ENCODE peak calls at places on chromosomes 1 and 21, in eight cellular contexts. One of them, this sample, is unnamed.

GRCh38 chr1:53638641-53639035 is 100.3 kb downstream of the GLIS1 start:
- DNase-seq in cardiac fibroblast: no peak
- DNase-seq in AG09309: no peak
- DNase-seq in tibial artery: peak; percentile 16
- DNase-seq in neural progenitor cell: no peak
- DNase-seq in left lung: no peak
- DNase-seq in GM23338: no peak
- DNase-seq in MM.1S: no peak
- DNase-seq in this sample: no peak

GRCh38 chr1:33299461-33300155 is 21.3 kb downstream of the A3GALT2 start:
- DNase-seq in cardiac fibroblast: no peak
- DNase-seq in AG09309: no peak
- DNase-seq in tibial artery: peak; percentile 18
- DNase-seq in neural progenitor cell: no peak
- DNase-seq in left lung: no peak
- DNase-seq in GM23338: no peak
- DNase-seq in MM.1S: no peak
- DNase-seq in this sample: no peak

GRCh38 chr21:32682696-32683474 is 44.9 kb downstream of the SYNJ1 start:
- DNase-seq in cardiac fibroblast: no peak
- DNase-seq in AG09309: no peak
- DNase-seq in tibial artery: no peak
- DNase-seq in neural progenitor cell: no peak
- DNase-seq in left lung: no peak
- DNase-seq in GM23338: no peak
- DNase-seq in MM.1S: no peak
- DNase-seq in this sample: no peak

GRCh38 chr1:48109390-48110009 is 112.3 kb upstream of the TRABD2B start:
- DNase-seq in cardiac fibroblast: peak; percentile 79
- DNase-seq in AG09309: peak; percentile 34
- DNase-seq in tibial artery: no peak
- DNase-seq in neural progenitor cell: peak; percentile 75
- DNase-seq in left lung: no peak
- DNase-seq in GM23338: peak; percentile 82
- DNase-seq in MM.1S: peak; percentile 43
- DNase-seq in this sample: peak; percentile 74

GRCh38 chr21:18228060-18228739 is 16.4 kb upstream of the CHODL start:
- DNase-seq in cardiac fibroblast: no peak
- DNase-seq in AG09309: no peak
- DNase-seq in tibial artery: no peak
- DNase-seq in neural progenitor cell: no peak
- DNase-seq in left lung: no peak
- DNase-seq in GM23338: no peak
- DNase-seq in MM.1S: no peak
- DNase-seq in this sample: no peak

GRCh38 chr1:59057211-59057694 is 239.6 kb upstream of the FGGY start:
- DNase-seq in cardiac fibroblast: peak; percentile 98
- DNase-seq in AG09309: peak; percentile 95
- DNase-seq in tibial artery: peak; percentile 86
- DNase-seq in neural progenitor cell: peak; percentile 45
- DNase-seq in left lung: peak; percentile 76
- DNase-seq in GM23338: peak; percentile 27
- DNase-seq in MM.1S: no peak
- DNase-seq in this sample: peak; percentile 77

GRCh38 chr1:205598841-205599666 is 32.8 kb downstream of the ELK4 start:
- DNase-seq in cardiac fibroblast: peak; percentile 83
- DNase-seq in AG09309: peak; percentile 18
- DNase-seq in tibial artery: peak; percentile 55
- DNase-seq in neural progenitor cell: no peak
- DNase-seq in left lung: no peak
- DNase-seq in GM23338: no peak
- DNase-seq in MM.1S: no peak
- DNase-seq in this sample: no peak

GRCh38 chr1:178885869-178886268 is 15.0 kb upstream of the ANGPTL1 start:
- DNase-seq in cardiac fibroblast: no peak
- DNase-seq in AG09309: no peak
- DNase-seq in tibial artery: no peak
- DNase-seq in neural progenitor cell: no peak
- DNase-seq in left lung: no peak
- DNase-seq in GM23338: no peak
- DNase-seq in MM.1S: no peak
- DNase-seq in this sample: no peak

GRCh38 chr1:176802316-176802715 is 339.3 kb downstream of the PAPPA2 start:
- DNase-seq in cardiac fibroblast: no peak
- DNase-seq in AG09309: no peak
- DNase-seq in tibial artery: no peak
- DNase-seq in neural progenitor cell: no peak
- DNase-seq in left lung: no peak
- DNase-seq in GM23338: no peak
- DNase-seq in MM.1S: no peak
- DNase-seq in this sample: no peak

GRCh38 chr1:107739183-107739582 is 225.8 kb downstream of the VAV3 start:
- DNase-seq in cardiac fibroblast: no peak
- DNase-seq in AG09309: no peak
- DNase-seq in tibial artery: peak; percentile 20
- DNase-seq in neural progenitor cell: no peak
- DNase-seq in left lung: no peak
- DNase-seq in GM23338: no peak
- DNase-seq in MM.1S: no peak
- DNase-seq in this sample: no peak

GRCh38 chr1:58773406-58773840 is 10.4 kb downstream of the JUN start:
- DNase-seq in cardiac fibroblast: peak; percentile 95
- DNase-seq in AG09309: no peak
- DNase-seq in tibial artery: peak; percentile 81
- DNase-seq in neural progenitor cell: peak; percentile 21
- DNase-seq in left lung: no peak
- DNase-seq in GM23338: no peak
- DNase-seq in MM.1S: peak; percentile 88
- DNase-seq in this sample: peak; percentile 53

GRCh38 chr1:158799689-158800088 is 18.7 kb upstream of the OR6N2 start:
- DNase-seq in cardiac fibroblast: no peak
- DNase-seq in AG09309: no peak
- DNase-seq in tibial artery: no peak
- DNase-seq in neural progenitor cell: no peak
- DNase-seq in left lung: no peak
- DNase-seq in GM23338: no peak
- DNase-seq in MM.1S: no peak
- DNase-seq in this sample: no peak

GRCh38 chr1:156464825-156465452 is 35.6 kb downstream of the MEF2D start:
- DNase-seq in cardiac fibroblast: peak; percentile 76
- DNase-seq in AG09309: no peak
- DNase-seq in tibial artery: no peak
- DNase-seq in neural progenitor cell: no peak
- DNase-seq in left lung: no peak
- DNase-seq in GM23338: no peak
- DNase-seq in MM.1S: no peak
- DNase-seq in this sample: peak; percentile 65

GRCh38 chr1:197356723-197357533 is 88.9 kb downstream of the CRB1 start:
- DNase-seq in cardiac fibroblast: peak; percentile 71
- DNase-seq in AG09309: peak; percentile 21
- DNase-seq in tibial artery: no peak
- DNase-seq in neural progenitor cell: peak; percentile 66
- DNase-seq in left lung: no peak
- DNase-seq in GM23338: peak; percentile 72
- DNase-seq in MM.1S: peak; percentile 44
- DNase-seq in this sample: peak; percentile 76

GRCh38 chr1:31203215-31203614 is 36.5 kb downstream of the NKAIN1 start:
- DNase-seq in cardiac fibroblast: peak; percentile 55
- DNase-seq in AG09309: no peak
- DNase-seq in tibial artery: no peak
- DNase-seq in neural progenitor cell: no peak
- DNase-seq in left lung: no peak
- DNase-seq in GM23338: no peak
- DNase-seq in MM.1S: no peak
- DNase-seq in this sample: no peak

GRCh38 chr1:53395671-53396215 is 63.5 kb upstream of the DMRTB1 start:
- DNase-seq in cardiac fibroblast: no peak
- DNase-seq in AG09309: no peak
- DNase-seq in tibial artery: no peak
- DNase-seq in neural progenitor cell: no peak
- DNase-seq in left lung: no peak
- DNase-seq in GM23338: no peak
- DNase-seq in MM.1S: no peak
- DNase-seq in this sample: no peak

GRCh38 chr1:147083919-147084272 is 88.4 kb downstream of the PRKAB2 start:
- DNase-seq in cardiac fibroblast: no peak
- DNase-seq in AG09309: no peak
- DNase-seq in tibial artery: no peak
- DNase-seq in neural progenitor cell: no peak
- DNase-seq in left lung: no peak
- DNase-seq in GM23338: peak; percentile 56
- DNase-seq in MM.1S: no peak
- DNase-seq in this sample: no peak

GRCh38 chr1:162943627-162944026 is 82.7 kb upstream of the CCDC190 start:
- DNase-seq in cardiac fibroblast: peak; percentile 14
- DNase-seq in AG09309: no peak
- DNase-seq in tibial artery: no peak
- DNase-seq in neural progenitor cell: no peak
- DNase-seq in left lung: no peak
- DNase-seq in GM23338: no peak
- DNase-seq in MM.1S: no peak
- DNase-seq in this sample: peak; percentile 34

GRCh38 chr1:170675825-170676224 is 11.9 kb downstream of the PRRX1 start:
- DNase-seq in cardiac fibroblast: no peak
- DNase-seq in AG09309: no peak
- DNase-seq in tibial artery: no peak
- DNase-seq in neural progenitor cell: no peak
- DNase-seq in left lung: no peak
- DNase-seq in GM23338: no peak
- DNase-seq in MM.1S: no peak
- DNase-seq in this sample: no peak

GRCh38 chr21:45203983-45204382 is 83.7 kb downstream of the POFUT2 start:
- DNase-seq in cardiac fibroblast: no peak
- DNase-seq in AG09309: no peak
- DNase-seq in tibial artery: no peak
- DNase-seq in neural progenitor cell: no peak
- DNase-seq in left lung: no peak
- DNase-seq in GM23338: no peak
- DNase-seq in MM.1S: no peak
- DNase-seq in this sample: no peak

GRCh38 chr1:226661965-226662364 is 77.1 kb downstream of the ITPKB start:
- DNase-seq in cardiac fibroblast: no peak
- DNase-seq in AG09309: no peak
- DNase-seq in tibial artery: peak; percentile 50
- DNase-seq in neural progenitor cell: no peak
- DNase-seq in left lung: no peak
- DNase-seq in GM23338: no peak
- DNase-seq in MM.1S: no peak
- DNase-seq in this sample: no peak
- TF ChIP-seq CTCF in cardiac fibroblast: no peak
- TF ChIP-seq CTCF in AG09309: no peak
- TF ChIP-seq CTCF in tibial artery: no peak
- TF ChIP-seq CTCF in neural progenitor cell: no peak
- TF ChIP-seq CTCF in left lung: no peak
- TF ChIP-seq CTCF in GM23338: no peak
- TF ChIP-seq CTCF in MM.1S: peak; percentile 20
- TF ChIP-seq CTCF in this sample: no peak

GRCh38 chr1:73674945-73675561 is 522.9 kb downstream of the LRRIQ3 start:
- DNase-seq in cardiac fibroblast: peak; percentile 16
- DNase-seq in AG09309: no peak
- DNase-seq in tibial artery: no peak
- DNase-seq in neural progenitor cell: peak; percentile 17
- DNase-seq in left lung: no peak
- DNase-seq in GM23338: peak; percentile 60
- DNase-seq in MM.1S: peak; percentile 11
- DNase-seq in this sample: peak; percentile 34
- TF ChIP-seq CTCF in cardiac fibroblast: peak; percentile 44
- TF ChIP-seq CTCF in AG09309: peak; percentile 43
- TF ChIP-seq CTCF in tibial artery: peak; percentile 40
- TF ChIP-seq CTCF in neural progenitor cell: peak; percentile 69
- TF ChIP-seq CTCF in left lung: peak; percentile 46
- TF ChIP-seq CTCF in GM23338: peak; percentile 69
- TF ChIP-seq CTCF in MM.1S: peak; percentile 58
- TF ChIP-seq CTCF in this sample: peak; percentile 55

DNA sequence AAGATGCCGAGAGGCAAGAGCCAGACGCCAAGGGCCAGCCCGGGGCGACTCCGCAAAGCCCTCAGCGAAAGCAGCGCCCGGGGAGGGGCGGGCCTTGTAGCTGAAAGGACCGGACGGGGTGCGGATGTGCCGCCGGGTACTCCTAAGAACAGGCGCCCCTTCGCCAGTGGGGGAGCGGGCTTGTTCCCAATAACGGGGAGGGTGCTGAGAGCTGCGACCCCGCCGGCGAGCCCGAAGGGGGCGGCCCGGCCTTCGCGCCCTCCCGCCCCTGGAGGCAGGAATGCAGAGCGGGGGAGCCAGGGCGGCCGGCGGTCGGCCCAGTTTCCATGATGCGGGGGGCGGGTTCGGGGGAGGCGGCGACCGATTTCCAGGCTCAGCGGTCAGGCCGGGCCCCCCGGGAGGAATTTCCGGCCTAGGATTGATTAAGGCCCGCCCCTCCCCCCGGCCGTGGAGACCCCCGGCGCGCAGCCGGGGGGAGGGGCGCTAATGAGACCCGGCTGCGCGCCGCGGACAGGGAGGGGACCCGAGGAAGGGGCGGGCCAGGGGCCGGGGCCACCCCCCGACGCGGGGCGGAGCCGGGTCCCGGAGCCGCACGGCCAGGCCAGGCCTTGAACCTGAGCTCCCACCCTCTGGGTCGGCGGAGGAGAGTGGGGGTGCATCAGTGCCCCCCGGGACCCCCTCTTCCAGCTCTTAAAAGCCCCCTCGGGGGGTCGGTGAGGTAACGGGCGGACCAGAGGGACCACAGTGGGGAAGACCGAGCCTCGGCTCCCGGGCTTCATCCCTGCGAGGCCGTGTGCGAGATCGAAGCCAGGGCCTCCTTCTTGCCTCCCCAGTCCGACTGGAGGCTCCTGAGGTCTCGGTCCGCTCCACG is 898 bp upstream of the TMEM200B start:
- DNase-seq in cardiac fibroblast: peak; percentile 73
- DNase-seq in AG09309: no peak
- DNase-seq in tibial artery: peak; percentile 74
- DNase-seq in neural progenitor cell: peak; percentile 88
- DNase-seq in left lung: peak; percentile 87
- DNase-seq in GM23338: peak; percentile 92
- DNase-seq in MM.1S: peak; percentile 44
- DNase-seq in this sample: peak; percentile 35
- TF ChIP-seq CTCF in cardiac fibroblast: peak; percentile 50
- TF ChIP-seq CTCF in AG09309: peak; percentile 66
- TF ChIP-seq CTCF in tibial artery: peak; percentile 92
- TF ChIP-seq CTCF in neural progenitor cell: peak; percentile 70
- TF ChIP-seq CTCF in left lung: peak; percentile 60
- TF ChIP-seq CTCF in GM23338: peak; percentile 48
- TF ChIP-seq CTCF in MM.1S: peak; percentile 29
- TF ChIP-seq CTCF in this sample: peak; percentile 56

DNA sequence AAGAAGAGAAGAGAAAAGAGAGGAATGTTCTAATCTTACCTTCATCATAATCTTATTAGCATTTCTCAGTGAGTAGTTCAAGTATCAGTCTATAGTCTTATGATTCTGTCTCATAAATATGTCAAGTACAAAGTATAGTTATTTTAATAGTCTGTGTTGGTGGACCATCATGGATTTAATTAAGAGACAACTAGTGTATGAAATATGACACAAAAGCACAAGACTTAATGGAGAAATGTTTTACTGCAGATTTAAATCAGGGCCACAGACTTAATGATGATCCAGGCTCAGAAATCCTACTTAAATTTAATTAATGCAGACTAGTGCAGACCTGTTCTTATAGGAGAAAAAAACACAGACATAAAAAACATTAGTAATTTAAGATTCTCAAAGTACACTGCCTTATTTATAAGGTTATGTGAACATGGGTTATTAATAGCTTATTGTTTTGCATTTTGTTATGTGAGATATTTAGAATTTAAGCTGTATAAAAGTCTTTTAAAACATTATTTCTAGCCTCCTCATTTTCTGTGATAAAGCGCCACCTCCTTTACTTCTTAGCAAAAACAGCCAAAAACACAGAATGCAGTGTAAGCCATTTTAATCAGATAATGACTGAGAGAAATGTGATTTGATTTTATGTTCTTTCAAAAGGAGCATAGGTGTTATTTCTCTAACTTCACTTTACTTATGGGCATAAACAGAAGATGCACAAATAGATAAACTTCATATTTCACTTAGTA is 255.0 kb upstream of the SNX7 start:
- DNase-seq in cardiac fibroblast: peak; percentile 15
- DNase-seq in AG09309: no peak
- DNase-seq in tibial artery: no peak
- DNase-seq in neural progenitor cell: no peak
- DNase-seq in left lung: no peak
- DNase-seq in GM23338: no peak
- DNase-seq in MM.1S: no peak
- DNase-seq in this sample: no peak
- TF ChIP-seq CTCF in cardiac fibroblast: no peak
- TF ChIP-seq CTCF in AG09309: no peak
- TF ChIP-seq CTCF in tibial artery: no peak
- TF ChIP-seq CTCF in neural progenitor cell: no peak
- TF ChIP-seq CTCF in left lung: no peak
- TF ChIP-seq CTCF in GM23338: no peak
- TF ChIP-seq CTCF in MM.1S: no peak
- TF ChIP-seq CTCF in this sample: no peak

This sample was measured in MCF 10A.